ENCODE peak calls at places on chromosomes 16 and 17, in four cellular contexts. I is neural progenitor cell, U is HCT116, B is lung. C is an unnamed sample.
A peak's percentile ranks its signal among the peaks of the same experiment; 100 is the strongest.

GRCh38 chr17:49723423-49723822 is 15.7 kb upstream of the SLC35B1 start:
- DNase-seq in I (no peak), U (no peak), B (no peak), C (no peak)

GRCh38 chr17:50059256-50059655 is 3.3 kb downstream of the ITGA3 start:
- DNase-seq in I (no peak), U (no peak), B (no peak), C (peak; percentile 64)

GRCh38 chr16:67245674-67246080 is 1.6 kb downstream of the FHOD1 start:
- DNase-seq in I (no peak), U (no peak), B (no peak), C (no peak)

GRCh38 chr16:2966803-2967184 is 2.4 kb upstream of the PAQR4 start:
- DNase-seq in I (peak; percentile 29), U (no peak), B (no peak), C (peak; percentile 55)

GRCh38 chr17:13051876-13052275 is 34.0 kb upstream of the ELAC2 start:
- DNase-seq in I (no peak), U (no peak), B (no peak), C (no peak)

GRCh38 chr17:59007995-59008394 is 98.7 kb downstream of the TRIM37 start:
- DNase-seq in I (no peak), U (no peak), B (no peak), C (no peak)

GRCh38 chr17:62703269-62703775 is 75.9 kb downstream of the MRC2 start:
- DNase-seq in I (no peak), U (no peak), B (no peak), C (peak; percentile 73)

GRCh38 chr17:83196088-83196765 is 116.8 kb downstream of the METRNL start:
- DNase-seq in I (no peak), U (no peak), B (no peak), C (no peak)

GRCh38 chr16:4384497-4384896 is 12.8 kb downstream of the VASN start:
- DNase-seq in I (no peak), U (no peak), B (no peak), C (no peak)

GRCh38 chr16:63613701-63614100 is 1508.2 kb downstream of the CDH11 start:
- DNase-seq in I (no peak), U (no peak), B (no peak), C (no peak)

GRCh38 chr16:70777496-70777895 is 23.5 kb downstream of the VAC14 start:
- DNase-seq in I (no peak), U (no peak), B (no peak), C (no peak)

DNA sequence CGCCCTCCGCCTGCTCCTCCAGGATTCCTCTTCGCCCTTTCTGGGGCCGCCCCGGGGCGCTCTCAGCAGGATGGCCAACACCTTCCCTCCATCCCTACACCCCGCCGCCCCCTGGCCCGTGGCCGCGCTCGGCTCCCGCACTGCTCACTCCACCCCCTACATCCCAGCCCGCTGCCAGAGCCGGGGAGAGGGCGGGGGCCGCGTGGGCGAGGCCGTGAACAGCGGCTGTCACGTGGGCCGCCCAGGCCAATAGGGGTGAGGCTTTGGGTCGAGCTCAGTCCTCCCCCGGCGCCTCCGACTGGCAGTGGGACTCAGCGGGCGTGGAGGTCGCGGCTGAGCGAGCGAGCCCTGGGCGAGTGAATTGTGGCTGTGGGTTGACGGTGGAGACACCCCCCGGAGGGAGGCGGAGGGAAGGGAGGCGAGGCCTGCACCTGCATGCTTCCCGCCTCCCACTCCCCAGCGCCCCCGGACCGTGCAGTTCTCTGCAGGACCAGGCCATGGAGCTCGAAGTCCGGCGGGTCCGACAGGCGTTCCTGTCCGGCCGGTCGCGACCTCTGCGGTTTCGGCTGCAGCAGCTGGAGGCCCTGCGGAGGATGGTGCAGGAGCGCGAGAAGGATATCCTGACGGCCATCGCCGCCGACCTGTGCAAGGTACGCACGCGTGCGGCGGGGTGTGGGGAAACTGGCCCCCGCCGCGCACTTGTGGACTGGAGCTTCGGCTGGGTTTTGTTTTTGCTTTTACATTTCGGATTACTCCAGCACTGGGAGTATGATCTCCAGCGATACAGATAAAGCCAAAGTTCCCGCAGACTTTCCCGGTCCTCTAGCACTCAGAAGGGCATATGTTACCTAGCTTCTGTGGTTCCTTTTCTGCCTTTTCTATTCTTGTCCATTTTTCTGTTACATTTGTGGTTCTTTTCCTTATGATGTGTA is at the start of gene ALDH3A2:
- DNase-seq in I (peak; percentile 95), U (peak; percentile 85), B (peak; percentile 99), C (peak; percentile 97)
- TF ChIP-seq CTCF in I (peak; percentile 36), U (no peak), B (no peak), C (no peak)

GRCh38 chr17:48563385-48563838 is 14.7 kb downstream of the HOXB4 start:
- DNase-seq in I (no peak), U (no peak), B (no peak), C (no peak)
- H3K27ac ChIP-seq in I (no peak overlapping the region), U (no peak overlapping the region), B (peak overlapping the region; percentile 13), C (peak overlapping the region; percentile 11)

DNA sequence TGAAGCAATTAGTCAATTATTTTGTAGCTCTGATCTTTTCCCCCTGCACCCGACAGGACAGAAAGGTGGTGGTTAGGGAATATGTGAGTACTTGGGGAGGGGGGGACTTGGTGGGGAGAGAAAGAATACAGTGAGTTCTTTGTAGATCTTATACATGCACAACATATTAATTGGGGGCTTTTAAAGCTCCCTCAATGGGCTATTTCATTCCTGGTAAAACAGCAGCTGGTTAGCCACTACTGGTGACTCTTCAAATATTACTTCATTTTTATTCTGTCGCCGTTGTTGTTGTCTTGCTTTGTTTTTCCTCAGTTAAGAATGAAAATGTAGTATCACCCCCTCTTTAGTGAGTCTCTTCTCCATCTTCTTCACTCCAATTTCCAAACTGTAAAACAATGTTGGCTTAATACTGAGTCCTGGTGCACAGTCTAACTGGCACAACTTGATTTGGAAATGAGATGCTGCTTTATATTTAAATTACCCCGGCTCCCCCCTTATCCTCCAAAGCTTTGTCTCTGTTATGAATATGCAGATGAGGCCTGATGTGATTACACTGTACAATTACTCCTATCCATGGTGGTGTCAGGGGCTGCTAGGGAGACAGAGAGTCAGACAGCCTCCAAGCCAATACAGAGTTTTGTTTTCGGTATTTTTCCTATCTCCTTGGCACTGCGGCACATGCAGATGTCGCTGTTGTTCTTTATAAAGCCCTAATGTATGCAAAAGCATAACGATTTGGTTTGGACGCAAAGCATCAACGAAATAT is 256.8 kb upstream of the PMFBP1 start:
- DNase-seq in I (no peak), U (no peak), B (no peak), C (no peak)
- TF ChIP-seq CTCF in I (no peak), U (no peak), B (no peak), C (no peak)

GRCh38 chr17:48054238-48055185 is 6.4 kb downstream of the NFE2L1 start:
- DNase-seq in I (peak; percentile 99), U (no peak), B (peak; percentile 67), C (peak; percentile 53)

GRCh38 chr17:48051706-48052486 is 3.7 kb downstream of the NFE2L1 start:
- DNase-seq in I (peak; percentile 28), U (no peak), B (no peak), C (peak; percentile 38)

GRCh38 chr17:48055531-48056245 is 7.5 kb downstream of the NFE2L1 start:
- DNase-seq in I (peak; percentile 33), U (peak; percentile 73), B (no peak), C (no peak)

GRCh38 chr17:48052956-48053757 is 5.0 kb downstream of the NFE2L1 start:
- DNase-seq in I (no peak), U (no peak), B (no peak), C (peak; percentile 39)

GRCh38 chr17:48053758-48054237 is 5.6 kb downstream of the NFE2L1 start:
- DNase-seq in I (peak; percentile 23), U (no peak), B (no peak), C (no peak)
- H3K27ac ChIP-seq in I (peak overlapping the region; percentile 79), U (no peak overlapping the region), B (peak overlapping the region; percentile 72), C (peak overlapping the region; percentile 94)

GRCh38 chr17:30716461-30717289 is 107.8 kb downstream of the CRLF3 start:
- DNase-seq in I (no peak), U (no peak), B (no peak), C (no peak)
- TF ChIP-seq CTCF in I (peak; percentile 31), U (peak; percentile 34), B (no peak), C (no peak)

DNA sequence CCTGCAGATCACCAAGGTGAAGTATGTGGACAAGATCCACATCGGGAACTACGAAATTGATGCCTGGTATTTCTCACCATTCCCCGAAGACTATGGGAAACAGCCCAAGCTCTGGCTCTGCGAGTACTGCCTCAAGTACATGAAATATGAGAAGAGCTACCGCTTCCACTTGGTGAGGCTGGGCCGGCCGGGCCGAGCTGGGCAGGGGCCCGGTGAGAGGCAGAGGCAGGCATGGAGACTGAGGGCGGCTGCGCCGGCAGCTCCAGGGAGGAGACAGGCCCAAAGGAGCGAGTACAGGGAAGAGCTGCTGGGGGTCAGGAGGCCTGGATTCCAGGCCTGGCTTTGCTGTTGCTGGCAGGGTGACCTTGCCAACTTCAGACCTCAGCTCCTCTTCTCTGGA is 8.3 kb downstream of the PRSS8 start:
- DNase-seq in I (no peak), U (no peak), B (no peak), C (no peak)
- H3K27ac ChIP-seq in I (no peak overlapping the region), U (no peak overlapping the region), B (peak overlapping the region; percentile 91), C (peak overlapping the region; percentile 97)

C was measured in stomach.